ENCODE peak calls at places on chromosomes 16 and 17, in six cellular contexts. J, O, E, U, A and Z are unnamed samples.

GRCh38 chr17:43943769-43944418 is 1.6 kb upstream of the PPY start:
- DNase-seq in J (peak), O (peak), E (peak), U (peak), A (peak), Z (peak)

GRCh38 chr17:4953461-4953961 is 2.6 kb downstream of the ENO3 start:
- DNase-seq in J (no peak), O (no peak), E (no peak), U (no peak), A (no peak), Z (no peak)

GRCh38 chr16:54942353-54942943 is 11.8 kb downstream of the IRX5 start:
- DNase-seq in J (no peak), O (no peak), E (no peak), U (no peak), A (no peak), Z (no peak)

GRCh38 chr17:48308591-48308990 is 121.4 kb downstream of the SKAP1 start:
- DNase-seq in J (no peak), O (no peak), E (no peak), U (no peak), A (no peak), Z (no peak)

GRCh38 chr16:26717826-26718225 is 348.9 kb upstream of the C16orf82 start:
- DNase-seq in J (peak), O (peak), E (no peak), U (no peak), A (no peak), Z (no peak)

GRCh38 chr17:73119631-73120030 is 27.1 kb upstream of the SLC39A11 start:
- DNase-seq in J (no peak), O (no peak), E (no peak), U (no peak), A (no peak), Z (no peak)

GRCh38 chr17:81420769-81421462 is 25.7 kb downstream of the BAHCC1 start:
- DNase-seq in J (no peak), O (no peak), E (no peak), U (no peak), A (no peak), Z (no peak)

GRCh38 chr17:42403150-42403549 is 14.9 kb upstream of the STAT3 start:
- DNase-seq in J (peak), O (no peak), E (peak), U (no peak), A (no peak), Z (no peak)

GRCh38 chr16:13997933-13998332 is 73.2 kb upstream of the MRTFB start:
- DNase-seq in J (no peak), O (no peak), E (peak), U (no peak), A (no peak), Z (no peak)

GRCh38 chr16:56530872-56531271 is 11.0 kb upstream of the BBS2 start:
- DNase-seq in J (no peak), O (no peak), E (no peak), U (no peak), A (no peak), Z (no peak)

GRCh38 chr16:8990445-8990844 is 26.7 kb upstream of the USP7 start:
- DNase-seq in J (no peak), O (no peak), E (no peak), U (no peak), A (no peak), Z (no peak)

GRCh38 chr16:81635336-81635947 is 143.6 kb upstream of the PLCG2 start:
- DNase-seq in J (no peak), O (no peak), E (no peak), U (no peak), A (no peak), Z (no peak)

GRCh38 chr16:67878232-67878631 is 5.4 kb downstream of the EDC4 start:
- DNase-seq in J (no peak), O (no peak), E (no peak), U (no peak), A (no peak), Z (no peak)

GRCh38 chr16:56343661-56344517 is 81.5 kb downstream of the AMFR start:
- DNase-seq in J (no peak), O (no peak), E (no peak), U (no peak), A (no peak), Z (no peak)

GRCh38 chr17:46063239-46063638 is 64.2 kb downstream of the STH start:
- DNase-seq in J (no peak), O (no peak), E (no peak), U (no peak), A (no peak), Z (no peak)

GRCh38 chr16:6125483-6126259 is 1028.1 kb upstream of the EEF2KMT start:
- DNase-seq in J (no peak), O (no peak), E (no peak), U (no peak), A (no peak), Z (no peak)

GRCh38 chr16:28136751-28137434 is 73.4 kb upstream of the GSG1L start:
- DNase-seq in J (no peak), O (no peak), E (no peak), U (no peak), A (no peak), Z (no peak)

GRCh38 chr17:37305406-37305905 is 70.3 kb upstream of the C17orf78 start:
- DNase-seq in J (no peak), O (no peak), E (no peak), U (no peak), A (no peak), Z (no peak)

GRCh38 chr16:23182675-23183485 is at the start of gene SCNN1G:
- DNase-seq in J (peak), O (peak), E (peak), U (peak), A (no peak), Z (no peak)

GRCh38 chr16:27332105-27332504 is 18.3 kb downstream of the IL4R start:
- DNase-seq in J (no peak), O (no peak), E (no peak), U (peak), A (no peak), Z (no peak)

GRCh38 chr17:72110953-72111339 is 9.9 kb upstream of the SOX9 start:
- DNase-seq in J (no peak), O (no peak), E (no peak), U (no peak), A (no peak), Z (no peak)

GRCh38 chr17:79741751-79742588 is 11.2 kb downstream of the ENPP7 start:
- DNase-seq in J (peak), O (peak), E (peak), U (peak), A (peak), Z (peak)

GRCh38 chr16:69100046-69100765 is 5.2 kb upstream of the HAS3 start:
- DNase-seq in J (no peak), O (no peak), E (no peak), U (no peak), A (no peak), Z (no peak)

GRCh38 chr17:38861399-38861843 is 7.9 kb upstream of the RPL23 start:
- DNase-seq in J (no peak), O (no peak), E (no peak), U (no peak), A (no peak), Z (no peak)

GRCh38 chr16:49061315-49061714 is 220.3 kb downstream of the CBLN1 start:
- DNase-seq in J (no peak), O (no peak), E (no peak), U (no peak), A (no peak), Z (no peak)

GRCh38 chr16:49056546-49056945 is 225.1 kb downstream of the CBLN1 start:
- DNase-seq in J (no peak), O (no peak), E (no peak), U (no peak), A (no peak), Z (no peak)

GRCh38 chr16:49057391-49057790 is 224.2 kb downstream of the CBLN1 start:
- DNase-seq in J (no peak), O (no peak), E (no peak), U (no peak), A (no peak), Z (no peak)

GRCh38 chr16:49055824-49056545 is 225.7 kb downstream of the CBLN1 start:
- DNase-seq in J (no peak), O (no peak), E (no peak), U (no peak), A (no peak), Z (no peak)

GRCh38 chr16:49058382-49058781 is 223.3 kb downstream of the CBLN1 start:
- DNase-seq in J (no peak), O (no peak), E (no peak), U (no peak), A (no peak), Z (no peak)
- TF ChIP-seq CTCF in J (no peak), O (no peak), E (no peak), U (no peak), A (no peak), Z (no peak)

GRCh38 chr17:16025202-16025601 is 25.6 kb downstream of the TTC19 start:
- DNase-seq in J (no peak), O (no peak), E (no peak), U (no peak), A (no peak), Z (no peak)

GRCh38 chr17:16033729-16034349 is 34.2 kb downstream of the TTC19 start:
- DNase-seq in J (no peak), O (no peak), E (no peak), U (no peak), A (no peak), Z (no peak)

GRCh38 chr17:16026895-16027294 is 27.3 kb downstream of the TTC19 start:
- DNase-seq in J (no peak), O (no peak), E (no peak), U (no peak), A (no peak), Z (no peak)

GRCh38 chr17:16023881-16024280 is 24.3 kb downstream of the TTC19 start:
- DNase-seq in J (no peak), O (no peak), E (no peak), U (no peak), A (no peak), Z (no peak)

GRCh38 chr17:16027708-16028584 is 28.3 kb downstream of the TTC19 start:
- DNase-seq in J (no peak), O (no peak), E (peak), U (no peak), A (no peak), Z (no peak)
- TF ChIP-seq CTCF in J (no peak), O (no peak), E (no peak), U (no peak), A (no peak), Z (no peak)

GRCh38 chr17:1882836-1883235 is 53.0 kb downstream of the RPA1 start:
- DNase-seq in J (peak), O (no peak), E (peak), U (peak), A (peak), Z (no peak)
- TF ChIP-seq CTCF in J (peak), O (peak), E (peak), U (peak), A (no peak), Z (peak)

DNA sequence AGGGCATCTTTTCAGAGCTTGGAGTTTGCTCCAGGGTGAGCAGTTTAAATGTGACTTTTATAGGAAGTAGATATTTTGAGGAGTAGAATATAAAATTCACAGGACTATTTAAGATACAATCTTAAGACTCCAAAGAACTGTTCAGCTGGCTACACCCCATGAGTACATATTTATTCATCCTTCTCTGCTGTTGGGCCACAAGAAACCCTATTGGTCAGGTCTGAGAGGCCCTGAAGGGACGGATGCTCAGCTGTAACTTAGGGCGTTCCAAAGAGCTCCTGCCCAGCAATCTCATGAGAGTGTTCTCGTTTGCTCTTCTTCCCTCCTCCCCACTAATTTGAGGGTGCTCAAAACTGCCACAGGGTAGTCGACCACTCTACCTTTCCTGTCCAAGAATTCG is 7.3 kb downstream of the ST6GALNAC2 start:
- DNase-seq in J (no peak), O (no peak), E (no peak), U (no peak), A (no peak), Z (no peak)
- TF ChIP-seq CTCF in J (no peak), O (no peak), E (no peak), U (no peak), A (no peak), Z (no peak)